ENCODE peak calls at places on chromosomes 4 and X, in eight cellular contexts. One of them, this sample, is unnamed. For H3K4me1 and H3K36me3, the result is how much of the 10 kb centered on the place peaks cover.

GRCh38 chr4:4339504-4340085 is 47.3 kb upstream of the NSG1 start:
- DNase-seq in PC-3: no peak
- DNase-seq in HCT116: no peak
- DNase-seq in MM.1S: no peak
- DNase-seq in OCI-LY7: no peak
- DNase-seq in SK-N-SH: no peak
- DNase-seq in hepatocyte: peak
- DNase-seq in GM23338: no peak
- DNase-seq in this sample: peak

GRCh38 chrX:69424161-69424560 is 80.0 kb upstream of the NALF2 start:
- DNase-seq in hepatocyte: peak
- DNase-seq in GM23338: peak
- DNase-seq in SK-N-SH: peak
- DNase-seq in MM.1S: no peak
- DNase-seq in PC-3: peak
- DNase-seq in OCI-LY7: peak
- DNase-seq in HCT116: peak
- DNase-seq in this sample: peak

GRCh38 chr4:138062929-138063328 is 179.2 kb downstream of the SLC7A11 start:
- DNase-seq in hepatocyte: no peak
- DNase-seq in MM.1S: no peak
- DNase-seq in PC-3: peak
- DNase-seq in GM23338: peak
- DNase-seq in OCI-LY7: no peak
- DNase-seq in SK-N-SH: no peak
- DNase-seq in HCT116: no peak
- DNase-seq in this sample: peak

GRCh38 chr4:136121431-136121830 is 1410.9 kb downstream of the PCDH18 start:
- DNase-seq in HCT116: no peak
- DNase-seq in PC-3: peak
- DNase-seq in SK-N-SH: no peak
- DNase-seq in MM.1S: no peak
- DNase-seq in GM23338: no peak
- DNase-seq in hepatocyte: no peak
- DNase-seq in OCI-LY7: no peak
- DNase-seq in this sample: no peak

GRCh38 chr4:80566203-80566872 is 230.8 kb downstream of the CFAP299 start:
- DNase-seq in HCT116: no peak
- DNase-seq in GM23338: no peak
- DNase-seq in SK-N-SH: no peak
- DNase-seq in OCI-LY7: peak
- DNase-seq in MM.1S: no peak
- DNase-seq in hepatocyte: no peak
- DNase-seq in PC-3: peak
- DNase-seq in this sample: peak

GRCh38 chr4:100372432-100372831 is 145.4 kb downstream of the EMCN start:
- DNase-seq in SK-N-SH: peak
- DNase-seq in hepatocyte: peak
- DNase-seq in OCI-LY7: peak
- DNase-seq in HCT116: no peak
- DNase-seq in PC-3: peak
- DNase-seq in MM.1S: no peak
- DNase-seq in GM23338: peak
- DNase-seq in this sample: peak

GRCh38 chrX:65999563-66000148 is 40.2 kb downstream of the VSIG4 start:
- DNase-seq in SK-N-SH: no peak
- DNase-seq in hepatocyte: no peak
- DNase-seq in GM23338: no peak
- DNase-seq in OCI-LY7: no peak
- DNase-seq in MM.1S: no peak
- DNase-seq in HCT116: no peak
- DNase-seq in PC-3: no peak
- DNase-seq in this sample: no peak

GRCh38 chr4:76570141-76570989 is 135.3 kb downstream of the SHROOM3 start:
- DNase-seq in GM23338: no peak
- DNase-seq in OCI-LY7: no peak
- DNase-seq in MM.1S: no peak
- DNase-seq in HCT116: no peak
- DNase-seq in hepatocyte: peak
- DNase-seq in PC-3: peak
- DNase-seq in SK-N-SH: no peak
- DNase-seq in this sample: peak

GRCh38 chrX:31126205-31126604 is 54.4 kb upstream of the FTHL17 start:
- DNase-seq in GM23338: peak
- DNase-seq in PC-3: no peak
- DNase-seq in HCT116: no peak
- DNase-seq in hepatocyte: no peak
- DNase-seq in SK-N-SH: no peak
- DNase-seq in MM.1S: no peak
- DNase-seq in OCI-LY7: no peak
- DNase-seq in this sample: peak

GRCh38 chr4:7328913-7329638 is 105.7 kb downstream of the PSAPL1 start:
- DNase-seq in SK-N-SH: no peak
- DNase-seq in hepatocyte: peak
- DNase-seq in HCT116: peak
- DNase-seq in GM23338: no peak
- DNase-seq in OCI-LY7: no peak
- DNase-seq in MM.1S: no peak
- DNase-seq in PC-3: peak
- DNase-seq in this sample: peak

GRCh38 chr4:67106846-67107467 is 438.3 kb downstream of the CENPC start:
- DNase-seq in OCI-LY7: no peak
- DNase-seq in MM.1S: no peak
- DNase-seq in hepatocyte: peak
- DNase-seq in SK-N-SH: no peak
- DNase-seq in PC-3: no peak
- DNase-seq in GM23338: no peak
- DNase-seq in HCT116: no peak
- DNase-seq in this sample: no peak

GRCh38 chrX:44245730-44246129 is 97.7 kb downstream of the EFHC2 start:
- DNase-seq in MM.1S: no peak
- DNase-seq in SK-N-SH: no peak
- DNase-seq in hepatocyte: no peak
- DNase-seq in PC-3: no peak
- DNase-seq in GM23338: no peak
- DNase-seq in HCT116: no peak
- DNase-seq in OCI-LY7: no peak
- DNase-seq in this sample: no peak

GRCh38 chr4:60657802-60658201 is 542.3 kb upstream of the ADGRL3 start:
- DNase-seq in SK-N-SH: no peak
- DNase-seq in MM.1S: peak
- DNase-seq in hepatocyte: no peak
- DNase-seq in OCI-LY7: no peak
- DNase-seq in GM23338: no peak
- DNase-seq in HCT116: no peak
- DNase-seq in PC-3: no peak
- DNase-seq in this sample: no peak

GRCh38 chr4:26238782-26239647 is 81.8 kb upstream of the RBPJ start:
- DNase-seq in HCT116: no peak
- DNase-seq in GM23338: peak
- DNase-seq in hepatocyte: peak
- DNase-seq in OCI-LY7: no peak
- DNase-seq in SK-N-SH: no peak
- DNase-seq in MM.1S: no peak
- DNase-seq in PC-3: peak
- DNase-seq in this sample: peak

GRCh38 chrX:65990702-65991101 is 49.2 kb downstream of the VSIG4 start:
- DNase-seq in MM.1S: no peak
- DNase-seq in OCI-LY7: no peak
- DNase-seq in HCT116: no peak
- DNase-seq in PC-3: no peak
- DNase-seq in hepatocyte: no peak
- DNase-seq in GM23338: no peak
- DNase-seq in SK-N-SH: no peak
- DNase-seq in this sample: no peak

GRCh38 chrX:9703406-9703805 is 62.2 kb downstream of the GPR143 start:
- DNase-seq in SK-N-SH: no peak
- DNase-seq in OCI-LY7: no peak
- DNase-seq in HCT116: no peak
- DNase-seq in PC-3: no peak
- DNase-seq in MM.1S: no peak
- DNase-seq in GM23338: no peak
- DNase-seq in hepatocyte: no peak
- DNase-seq in this sample: no peak

GRCh38 chr4:145781306-145781705 is 101.4 kb downstream of the C4orf51 start:
- DNase-seq in HCT116: no peak
- DNase-seq in hepatocyte: no peak
- DNase-seq in SK-N-SH: no peak
- DNase-seq in MM.1S: no peak
- DNase-seq in OCI-LY7: no peak
- DNase-seq in GM23338: no peak
- DNase-seq in PC-3: peak
- DNase-seq in this sample: no peak

GRCh38 chrX:116009871-116010710 is 160.5 kb upstream of the AGTR2 start:
- DNase-seq in PC-3: no peak
- DNase-seq in GM23338: peak
- DNase-seq in OCI-LY7: no peak
- DNase-seq in MM.1S: peak
- DNase-seq in HCT116: no peak
- DNase-seq in SK-N-SH: peak
- DNase-seq in hepatocyte: peak
- DNase-seq in this sample: no peak

GRCh38 chr4:110411599-110412011 is 64.3 kb upstream of the ENPEP start:
- DNase-seq in MM.1S: no peak
- DNase-seq in GM23338: peak
- DNase-seq in HCT116: no peak
- DNase-seq in OCI-LY7: no peak
- DNase-seq in SK-N-SH: peak
- DNase-seq in PC-3: no peak
- DNase-seq in hepatocyte: no peak
- DNase-seq in this sample: no peak

GRCh38 chrX:24979081-24979480 is 36.7 kb downstream of the ARX start:
- DNase-seq in OCI-LY7: no peak
- DNase-seq in hepatocyte: no peak
- DNase-seq in HCT116: no peak
- DNase-seq in GM23338: no peak
- DNase-seq in SK-N-SH: no peak
- DNase-seq in MM.1S: no peak
- DNase-seq in PC-3: no peak
- DNase-seq in this sample: no peak

GRCh38 chr4:145920205-145920604 is 18.4 kb downstream of the ZNF827 start:
- DNase-seq in OCI-LY7: no peak
- DNase-seq in SK-N-SH: no peak
- DNase-seq in MM.1S: no peak
- DNase-seq in hepatocyte: no peak
- DNase-seq in GM23338: no peak
- DNase-seq in HCT116: no peak
- DNase-seq in PC-3: no peak
- DNase-seq in this sample: peak

GRCh38 chr4:34182346-34182745 is 2062.0 kb downstream of the ARAP2 start:
- DNase-seq in SK-N-SH: no peak
- DNase-seq in OCI-LY7: no peak
- DNase-seq in GM23338: no peak
- DNase-seq in PC-3: no peak
- DNase-seq in MM.1S: no peak
- DNase-seq in HCT116: no peak
- DNase-seq in hepatocyte: no peak
- DNase-seq in this sample: peak

GRCh38 chr4:83197555-83198235 is 83.2 kb upstream of the PLAC8 start:
- DNase-seq in PC-3: no peak
- DNase-seq in HCT116: no peak
- DNase-seq in MM.1S: no peak
- DNase-seq in GM23338: peak
- DNase-seq in OCI-LY7: peak
- DNase-seq in hepatocyte: no peak
- DNase-seq in SK-N-SH: no peak
- DNase-seq in this sample: no peak

GRCh38 chr4:173763374-173763773 is 233.3 kb upstream of the HAND2 start:
- DNase-seq in OCI-LY7: no peak
- DNase-seq in SK-N-SH: no peak
- DNase-seq in hepatocyte: no peak
- DNase-seq in GM23338: no peak
- DNase-seq in HCT116: no peak
- DNase-seq in MM.1S: no peak
- DNase-seq in PC-3: no peak
- DNase-seq in this sample: no peak

GRCh38 chrX:130097507-130098201 is 12.6 kb downstream of the ELF4 start:
- DNase-seq in OCI-LY7: no peak
- DNase-seq in GM23338: no peak
- DNase-seq in MM.1S: no peak
- DNase-seq in SK-N-SH: peak
- DNase-seq in PC-3: no peak
- DNase-seq in HCT116: no peak
- DNase-seq in hepatocyte: peak
- DNase-seq in this sample: no peak

GRCh38 chrX:39895228-39896110 is 202.3 kb downstream of the BCOR start:
- DNase-seq in hepatocyte: no peak
- DNase-seq in GM23338: no peak
- DNase-seq in OCI-LY7: no peak
- DNase-seq in MM.1S: no peak
- DNase-seq in SK-N-SH: no peak
- DNase-seq in HCT116: no peak
- DNase-seq in PC-3: peak
- DNase-seq in this sample: peak
- H3K4me1 ChIP-seq in hepatocyte: under half
- H3K4me1 ChIP-seq in GM23338: under half
- H3K4me1 ChIP-seq in OCI-LY7: under half
- H3K4me1 ChIP-seq in MM.1S: under half
- H3K4me1 ChIP-seq in SK-N-SH: under half
- H3K4me1 ChIP-seq in HCT116: under half
- H3K4me1 ChIP-seq in PC-3: half or more
- H3K4me1 ChIP-seq in this sample: under half

GRCh38 chr4:88751258-88752075 is 53.8 kb upstream of the NAP1L5 start:
- DNase-seq in hepatocyte: no peak
- DNase-seq in GM23338: no peak
- DNase-seq in MM.1S: no peak
- DNase-seq in HCT116: no peak
- DNase-seq in PC-3: peak
- DNase-seq in SK-N-SH: no peak
- DNase-seq in OCI-LY7: no peak
- DNase-seq in this sample: no peak
- H3K36me3 ChIP-seq in hepatocyte: under half
- H3K36me3 ChIP-seq in GM23338: under half
- H3K36me3 ChIP-seq in MM.1S: under half
- H3K36me3 ChIP-seq in HCT116: under half
- H3K36me3 ChIP-seq in PC-3: under half
- H3K36me3 ChIP-seq in SK-N-SH: under half
- H3K36me3 ChIP-seq in OCI-LY7: under half
- H3K36me3 ChIP-seq in this sample: under half

DNA sequence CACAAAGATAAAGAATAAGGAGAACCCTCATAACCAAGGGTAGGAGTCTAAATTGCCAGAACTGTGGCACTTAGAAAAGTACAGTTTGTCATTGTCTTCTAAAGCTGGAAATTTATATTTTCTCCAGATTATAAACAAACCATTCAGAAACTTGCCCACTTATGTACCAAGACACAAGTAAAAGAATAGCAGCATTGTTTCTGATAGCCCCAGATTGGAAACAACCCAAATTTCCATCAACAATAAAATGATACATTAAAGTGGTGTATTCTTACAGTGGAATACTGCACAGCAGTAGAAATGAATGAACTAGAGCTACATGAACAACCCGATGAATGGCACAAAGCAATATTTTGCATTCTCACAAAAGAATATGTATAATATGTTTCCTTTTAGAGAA is 63.1 kb upstream of the PDHA1 start:
- DNase-seq in HCT116: no peak
- DNase-seq in OCI-LY7: no peak
- DNase-seq in GM23338: no peak
- DNase-seq in hepatocyte: no peak
- DNase-seq in SK-N-SH: no peak
- DNase-seq in MM.1S: no peak
- DNase-seq in PC-3: no peak
- DNase-seq in this sample: no peak
- TF ChIP-seq EZH2phosphoT487 in HCT116: no peak
- TF ChIP-seq EZH2phosphoT487 in OCI-LY7: no peak
- TF ChIP-seq EZH2phosphoT487 in GM23338: no peak
- TF ChIP-seq EZH2phosphoT487 in hepatocyte: no peak
- TF ChIP-seq EZH2phosphoT487 in SK-N-SH: no peak
- TF ChIP-seq EZH2phosphoT487 in MM.1S: no peak
- TF ChIP-seq EZH2phosphoT487 in PC-3: no peak
- TF ChIP-seq EZH2phosphoT487 in this sample: no peak

GRCh38 chr4:40177591-40177990 is 19.2 kb upstream of the RHOH start:
- DNase-seq in HCT116: no peak
- DNase-seq in SK-N-SH: no peak
- DNase-seq in MM.1S: no peak
- DNase-seq in hepatocyte: no peak
- DNase-seq in OCI-LY7: no peak
- DNase-seq in GM23338: no peak
- DNase-seq in PC-3: no peak
- DNase-seq in this sample: no peak
- H3K4me1 ChIP-seq in HCT116: under half
- H3K4me1 ChIP-seq in SK-N-SH: under half
- H3K4me1 ChIP-seq in MM.1S: under half
- H3K4me1 ChIP-seq in hepatocyte: under half
- H3K4me1 ChIP-seq in OCI-LY7: under half
- H3K4me1 ChIP-seq in GM23338: under half
- H3K4me1 ChIP-seq in PC-3: under half
- H3K4me1 ChIP-seq in this sample: under half

This sample was measured in GM23248.